ENCODE peak calls at places on chromosomes 4 and X, in seven cellular contexts. One of them, this sample, is unnamed.

GRCh38 chr4:37232315-37232714 is 12.2 kb upstream of the NWD2 start:
- DNase-seq in bronchial epithelial cell: no peak
- DNase-seq in fibroblast of pulmonary artery: no peak
- DNase-seq in mucosa of descending colon: no peak
- DNase-seq in LNCaP clone FGC: peak
- DNase-seq in neural progenitor cell: no peak
- DNase-seq in fibroblast of the aortic adventitia: no peak
- DNase-seq in this sample: no peak

GRCh38 chr4:120977435-120977997 is 55.0 kb upstream of the PRDM5 start:
- DNase-seq in bronchial epithelial cell: peak
- DNase-seq in fibroblast of pulmonary artery: peak
- DNase-seq in mucosa of descending colon: peak
- DNase-seq in LNCaP clone FGC: peak
- DNase-seq in neural progenitor cell: peak
- DNase-seq in fibroblast of the aortic adventitia: peak
- DNase-seq in this sample: peak

GRCh38 chr4:148776944-148777343 is 334.7 kb upstream of the NR3C2 start:
- DNase-seq in bronchial epithelial cell: peak
- DNase-seq in fibroblast of pulmonary artery: peak
- DNase-seq in mucosa of descending colon: no peak
- DNase-seq in LNCaP clone FGC: no peak
- DNase-seq in neural progenitor cell: no peak
- DNase-seq in fibroblast of the aortic adventitia: peak
- DNase-seq in this sample: peak

GRCh38 chr4:82694892-82695291 is 103.7 kb downstream of the SCD5 start:
- DNase-seq in bronchial epithelial cell: no peak
- DNase-seq in fibroblast of pulmonary artery: no peak
- DNase-seq in mucosa of descending colon: no peak
- DNase-seq in LNCaP clone FGC: no peak
- DNase-seq in neural progenitor cell: no peak
- DNase-seq in fibroblast of the aortic adventitia: no peak
- DNase-seq in this sample: no peak

GRCh38 chrX:115571712-115572111 is 10.7 kb downstream of the PLS3 start:
- DNase-seq in bronchial epithelial cell: no peak
- DNase-seq in fibroblast of pulmonary artery: no peak
- DNase-seq in mucosa of descending colon: no peak
- DNase-seq in LNCaP clone FGC: no peak
- DNase-seq in neural progenitor cell: no peak
- DNase-seq in fibroblast of the aortic adventitia: no peak
- DNase-seq in this sample: no peak

GRCh38 chrX:20641954-20642353 is 375.2 kb upstream of the RPS6KA3 start:
- DNase-seq in bronchial epithelial cell: no peak
- DNase-seq in fibroblast of pulmonary artery: no peak
- DNase-seq in mucosa of descending colon: no peak
- DNase-seq in LNCaP clone FGC: no peak
- DNase-seq in neural progenitor cell: no peak
- DNase-seq in fibroblast of the aortic adventitia: no peak
- DNase-seq in this sample: no peak

GRCh38 chr4:154293427-154293826 is 198.2 kb downstream of the DCHS2 start:
- DNase-seq in bronchial epithelial cell: no peak
- DNase-seq in fibroblast of pulmonary artery: no peak
- DNase-seq in mucosa of descending colon: no peak
- DNase-seq in LNCaP clone FGC: no peak
- DNase-seq in neural progenitor cell: no peak
- DNase-seq in fibroblast of the aortic adventitia: no peak
- DNase-seq in this sample: no peak

GRCh38 chr4:76386566-76387305 is 34.2 kb downstream of the CCDC158 start:
- DNase-seq in bronchial epithelial cell: no peak
- DNase-seq in fibroblast of pulmonary artery: peak
- DNase-seq in mucosa of descending colon: no peak
- DNase-seq in LNCaP clone FGC: no peak
- DNase-seq in neural progenitor cell: no peak
- DNase-seq in fibroblast of the aortic adventitia: no peak
- DNase-seq in this sample: no peak

GRCh38 chr4:176210579-176211296 is 15.4 kb upstream of the SPATA4 start:
- DNase-seq in bronchial epithelial cell: no peak
- DNase-seq in fibroblast of pulmonary artery: no peak
- DNase-seq in mucosa of descending colon: no peak
- DNase-seq in LNCaP clone FGC: no peak
- DNase-seq in neural progenitor cell: no peak
- DNase-seq in fibroblast of the aortic adventitia: no peak
- DNase-seq in this sample: no peak

GRCh38 chr4:82891728-82892466 is 944 bp upstream of the SEC31A start:
- DNase-seq in bronchial epithelial cell: no peak
- DNase-seq in fibroblast of pulmonary artery: no peak
- DNase-seq in mucosa of descending colon: no peak
- DNase-seq in LNCaP clone FGC: no peak
- DNase-seq in neural progenitor cell: peak
- DNase-seq in fibroblast of the aortic adventitia: peak
- DNase-seq in this sample: peak

GRCh38 chr4:163707873-163708272 is 213.4 kb downstream of the TMA16 start:
- DNase-seq in bronchial epithelial cell: no peak
- DNase-seq in fibroblast of pulmonary artery: no peak
- DNase-seq in mucosa of descending colon: no peak
- DNase-seq in LNCaP clone FGC: no peak
- DNase-seq in neural progenitor cell: peak
- DNase-seq in fibroblast of the aortic adventitia: no peak
- DNase-seq in this sample: no peak

GRCh38 chr4:101123231-101123630 is 224.1 kb downstream of the PPP3CA start:
- DNase-seq in bronchial epithelial cell: no peak
- DNase-seq in fibroblast of pulmonary artery: no peak
- DNase-seq in mucosa of descending colon: peak
- DNase-seq in LNCaP clone FGC: no peak
- DNase-seq in neural progenitor cell: no peak
- DNase-seq in fibroblast of the aortic adventitia: no peak
- DNase-seq in this sample: no peak

GRCh38 chr4:118964891-118965411 is 76.3 kb downstream of the SYNPO2 start:
- DNase-seq in bronchial epithelial cell: no peak
- DNase-seq in fibroblast of pulmonary artery: peak
- DNase-seq in mucosa of descending colon: no peak
- DNase-seq in LNCaP clone FGC: no peak
- DNase-seq in neural progenitor cell: no peak
- DNase-seq in fibroblast of the aortic adventitia: peak
- DNase-seq in this sample: peak

GRCh38 chr4:189600598-189601435 is 339.9 kb upstream of the FRG1 start:
- DNase-seq in bronchial epithelial cell: no peak
- DNase-seq in fibroblast of pulmonary artery: no peak
- DNase-seq in mucosa of descending colon: no peak
- DNase-seq in LNCaP clone FGC: no peak
- DNase-seq in neural progenitor cell: no peak
- DNase-seq in fibroblast of the aortic adventitia: no peak
- DNase-seq in this sample: no peak

DNA sequence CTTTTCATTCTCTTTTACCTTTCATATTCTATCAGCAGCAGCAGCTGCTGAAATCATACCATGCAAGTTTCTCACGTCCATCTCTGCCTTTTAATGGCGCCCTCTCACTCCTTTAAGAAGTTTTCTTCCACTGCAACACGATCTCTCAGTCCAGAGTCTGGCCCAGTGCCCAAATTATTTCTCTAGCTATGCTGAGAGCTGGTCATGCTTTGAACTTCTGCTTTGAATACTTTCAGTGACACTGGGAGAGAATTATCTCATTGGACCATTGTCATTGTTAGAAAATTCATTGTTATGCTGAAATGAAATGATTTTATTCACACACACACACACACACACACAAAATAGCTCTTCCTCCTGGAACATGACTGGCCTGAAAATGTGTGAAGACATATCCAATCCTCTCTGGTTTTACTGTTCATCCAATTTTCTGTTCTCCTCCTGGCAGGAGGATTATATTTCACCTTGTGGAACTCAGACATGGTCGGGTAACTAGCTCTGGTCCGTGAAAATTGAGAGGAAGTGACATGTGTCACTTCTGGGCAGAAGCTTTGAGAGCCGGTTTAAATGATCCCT is 1.3 kb upstream of the PDHA1 start:
- DNase-seq in bronchial epithelial cell: no peak
- DNase-seq in fibroblast of pulmonary artery: no peak
- DNase-seq in mucosa of descending colon: no peak
- DNase-seq in LNCaP clone FGC: no peak
- DNase-seq in neural progenitor cell: no peak
- DNase-seq in fibroblast of the aortic adventitia: no peak
- DNase-seq in this sample: peak
- H3K4me3 ChIP-seq in bronchial epithelial cell: no peak
- H3K4me3 ChIP-seq in fibroblast of pulmonary artery: no peak
- H3K4me3 ChIP-seq in mucosa of descending colon: no peak
- H3K4me3 ChIP-seq in LNCaP clone FGC: no peak
- H3K4me3 ChIP-seq in neural progenitor cell: peak
- H3K4me3 ChIP-seq in fibroblast of the aortic adventitia: no peak
- H3K4me3 ChIP-seq in this sample: no peak

GRCh38 chr4:22338806-22339205 is 177.1 kb downstream of the ADGRA3 start:
- DNase-seq in bronchial epithelial cell: no peak
- DNase-seq in fibroblast of pulmonary artery: peak
- DNase-seq in mucosa of descending colon: no peak
- DNase-seq in LNCaP clone FGC: no peak
- DNase-seq in neural progenitor cell: no peak
- DNase-seq in fibroblast of the aortic adventitia: no peak
- DNase-seq in this sample: no peak

GRCh38 chr4:22334155-22334554 is 181.7 kb downstream of the ADGRA3 start:
- DNase-seq in bronchial epithelial cell: peak
- DNase-seq in fibroblast of pulmonary artery: no peak
- DNase-seq in mucosa of descending colon: no peak
- DNase-seq in LNCaP clone FGC: no peak
- DNase-seq in neural progenitor cell: no peak
- DNase-seq in fibroblast of the aortic adventitia: no peak
- DNase-seq in this sample: no peak

GRCh38 chr4:22339491-22339890 is 176.4 kb downstream of the ADGRA3 start:
- DNase-seq in bronchial epithelial cell: no peak
- DNase-seq in fibroblast of pulmonary artery: no peak
- DNase-seq in mucosa of descending colon: no peak
- DNase-seq in LNCaP clone FGC: no peak
- DNase-seq in neural progenitor cell: no peak
- DNase-seq in fibroblast of the aortic adventitia: no peak
- DNase-seq in this sample: no peak

GRCh38 chr4:22336822-22337221 is 179.0 kb downstream of the ADGRA3 start:
- DNase-seq in bronchial epithelial cell: no peak
- DNase-seq in fibroblast of pulmonary artery: no peak
- DNase-seq in mucosa of descending colon: no peak
- DNase-seq in LNCaP clone FGC: no peak
- DNase-seq in neural progenitor cell: no peak
- DNase-seq in fibroblast of the aortic adventitia: no peak
- DNase-seq in this sample: no peak
- TF ChIP-seq CTCF in bronchial epithelial cell: no peak
- TF ChIP-seq CTCF in fibroblast of pulmonary artery: no peak
- TF ChIP-seq CTCF in mucosa of descending colon: no peak
- TF ChIP-seq CTCF in LNCaP clone FGC: no peak
- TF ChIP-seq CTCF in neural progenitor cell: peak
- TF ChIP-seq CTCF in fibroblast of the aortic adventitia: no peak
- TF ChIP-seq CTCF in this sample: no peak

GRCh38 chr4:84916233-84916632 is 50.3 kb downstream of the WDFY3 start:
- DNase-seq in bronchial epithelial cell: no peak
- DNase-seq in fibroblast of pulmonary artery: no peak
- DNase-seq in mucosa of descending colon: no peak
- DNase-seq in LNCaP clone FGC: no peak
- DNase-seq in neural progenitor cell: no peak
- DNase-seq in fibroblast of the aortic adventitia: no peak
- DNase-seq in this sample: no peak
- H3K4me3 ChIP-seq in bronchial epithelial cell: no peak
- H3K4me3 ChIP-seq in fibroblast of pulmonary artery: no peak
- H3K4me3 ChIP-seq in mucosa of descending colon: no peak
- H3K4me3 ChIP-seq in LNCaP clone FGC: no peak
- H3K4me3 ChIP-seq in neural progenitor cell: no peak
- H3K4me3 ChIP-seq in fibroblast of the aortic adventitia: no peak
- H3K4me3 ChIP-seq in this sample: no peak

GRCh38 chrX:9747644-9748043 is 18.0 kb downstream of the GPR143 start:
- DNase-seq in bronchial epithelial cell: no peak
- DNase-seq in fibroblast of pulmonary artery: no peak
- DNase-seq in mucosa of descending colon: no peak
- DNase-seq in LNCaP clone FGC: no peak
- DNase-seq in neural progenitor cell: no peak
- DNase-seq in fibroblast of the aortic adventitia: no peak
- DNase-seq in this sample: no peak
- TF ChIP-seq CTCF in bronchial epithelial cell: no peak
- TF ChIP-seq CTCF in fibroblast of pulmonary artery: no peak
- TF ChIP-seq CTCF in mucosa of descending colon: no peak
- TF ChIP-seq CTCF in LNCaP clone FGC: no peak
- TF ChIP-seq CTCF in neural progenitor cell: no peak
- TF ChIP-seq CTCF in fibroblast of the aortic adventitia: no peak
- TF ChIP-seq CTCF in this sample: no peak

GRCh38 chr4:55398461-55398860 is 2.7 kb downstream of the TMEM165 start:
- DNase-seq in bronchial epithelial cell: peak
- DNase-seq in fibroblast of pulmonary artery: peak
- DNase-seq in mucosa of descending colon: no peak
- DNase-seq in LNCaP clone FGC: no peak
- DNase-seq in neural progenitor cell: no peak
- DNase-seq in fibroblast of the aortic adventitia: peak
- DNase-seq in this sample: peak
- H3K4me3 ChIP-seq in bronchial epithelial cell: peak
- H3K4me3 ChIP-seq in fibroblast of pulmonary artery: peak
- H3K4me3 ChIP-seq in mucosa of descending colon: no peak
- H3K4me3 ChIP-seq in LNCaP clone FGC: peak
- H3K4me3 ChIP-seq in neural progenitor cell: peak
- H3K4me3 ChIP-seq in fibroblast of the aortic adventitia: peak
- H3K4me3 ChIP-seq in this sample: peak

GRCh38 chr4:115537387-115537786 is 424.0 kb upstream of the NDST4 start:
- DNase-seq in bronchial epithelial cell: peak
- DNase-seq in fibroblast of pulmonary artery: no peak
- DNase-seq in mucosa of descending colon: no peak
- DNase-seq in LNCaP clone FGC: no peak
- DNase-seq in neural progenitor cell: no peak
- DNase-seq in fibroblast of the aortic adventitia: no peak
- DNase-seq in this sample: peak
- TF ChIP-seq CTCF in bronchial epithelial cell: no peak
- TF ChIP-seq CTCF in fibroblast of pulmonary artery: no peak
- TF ChIP-seq CTCF in mucosa of descending colon: no peak
- TF ChIP-seq CTCF in LNCaP clone FGC: peak
- TF ChIP-seq CTCF in neural progenitor cell: no peak
- TF ChIP-seq CTCF in fibroblast of the aortic adventitia: no peak
- TF ChIP-seq CTCF in this sample: no peak

GRCh38 chr4:113764720-113765264 is 3.3 kb upstream of the CAMK2D start:
- DNase-seq in bronchial epithelial cell: no peak
- DNase-seq in fibroblast of pulmonary artery: no peak
- DNase-seq in mucosa of descending colon: no peak
- DNase-seq in LNCaP clone FGC: no peak
- DNase-seq in neural progenitor cell: no peak
- DNase-seq in fibroblast of the aortic adventitia: no peak
- DNase-seq in this sample: no peak

GRCh38 chr4:113760852-113761681 is 471 bp downstream of the CAMK2D start:
- DNase-seq in bronchial epithelial cell: peak
- DNase-seq in fibroblast of pulmonary artery: peak
- DNase-seq in mucosa of descending colon: peak
- DNase-seq in LNCaP clone FGC: no peak
- DNase-seq in neural progenitor cell: peak
- DNase-seq in fibroblast of the aortic adventitia: peak
- DNase-seq in this sample: no peak

GRCh38 chr4:113762061-113762850 is 718 bp upstream of the CAMK2D start:
- DNase-seq in bronchial epithelial cell: peak
- DNase-seq in fibroblast of pulmonary artery: peak
- DNase-seq in mucosa of descending colon: peak
- DNase-seq in LNCaP clone FGC: no peak
- DNase-seq in neural progenitor cell: peak
- DNase-seq in fibroblast of the aortic adventitia: peak
- DNase-seq in this sample: peak

GRCh38 chr4:113761682-113762060 is at the start of gene CAMK2D:
- DNase-seq in bronchial epithelial cell: peak
- DNase-seq in fibroblast of pulmonary artery: peak
- DNase-seq in mucosa of descending colon: peak
- DNase-seq in LNCaP clone FGC: peak
- DNase-seq in neural progenitor cell: peak
- DNase-seq in fibroblast of the aortic adventitia: peak
- DNase-seq in this sample: peak

DNA sequence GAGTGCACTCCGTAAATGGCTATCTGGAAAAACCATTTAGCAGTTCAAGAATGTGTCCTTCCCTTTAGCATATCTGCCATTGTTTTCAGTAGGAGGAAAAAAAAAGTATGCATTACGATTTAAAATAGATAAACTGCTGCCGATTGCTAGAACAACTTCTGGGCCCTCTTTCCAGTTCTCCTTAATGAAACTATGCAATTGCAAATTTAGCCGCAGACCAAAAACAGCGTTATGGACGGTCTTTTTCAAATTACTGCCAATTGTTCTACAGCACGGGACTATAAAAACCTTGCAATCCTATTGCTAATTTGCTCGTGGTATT is 1.3 kb upstream of the CAMK2D start:
- DNase-seq in bronchial epithelial cell: no peak
- DNase-seq in fibroblast of pulmonary artery: no peak
- DNase-seq in mucosa of descending colon: no peak
- DNase-seq in LNCaP clone FGC: no peak
- DNase-seq in neural progenitor cell: no peak
- DNase-seq in fibroblast of the aortic adventitia: no peak
- DNase-seq in this sample: no peak
- H3K4me3 ChIP-seq in bronchial epithelial cell: peak
- H3K4me3 ChIP-seq in fibroblast of pulmonary artery: peak
- H3K4me3 ChIP-seq in mucosa of descending colon: peak
- H3K4me3 ChIP-seq in LNCaP clone FGC: no peak
- H3K4me3 ChIP-seq in neural progenitor cell: peak
- H3K4me3 ChIP-seq in fibroblast of the aortic adventitia: peak
- H3K4me3 ChIP-seq in this sample: peak